ENCODE peak calls at places on chromosome 19, in seven cellular contexts. One of them, this sample, is unnamed.

GRCh38 chr19:30719991-30720329 is 347.8 kb downstream of the ZNF536 start:
- DNase-seq in endodermal cell: peak
- DNase-seq in HL-60: no peak
- DNase-seq in upper lobe of right lung: no peak
- DNase-seq in fibroblast of lung: no peak
- DNase-seq in choroid plexus epithelial cell: no peak
- DNase-seq in cardiac fibroblast: peak
- DNase-seq in this sample: no peak

GRCh38 chr19:4369109-4369887 is 25.9 kb downstream of the MPND start:
- DNase-seq in endodermal cell: peak
- DNase-seq in HL-60: peak
- DNase-seq in upper lobe of right lung: peak
- DNase-seq in fibroblast of lung: peak
- DNase-seq in choroid plexus epithelial cell: no peak
- DNase-seq in cardiac fibroblast: no peak
- DNase-seq in this sample: no peak

GRCh38 chr19:10502524-10503001 is 593 bp downstream of the KEAP1 start:
- DNase-seq in endodermal cell: peak
- DNase-seq in HL-60: peak
- DNase-seq in upper lobe of right lung: peak
- DNase-seq in fibroblast of lung: peak
- DNase-seq in choroid plexus epithelial cell: peak
- DNase-seq in cardiac fibroblast: peak
- DNase-seq in this sample: peak

GRCh38 chr19:45676851-45677263 is 8.8 kb downstream of the GIPR start:
- DNase-seq in endodermal cell: no peak
- DNase-seq in HL-60: no peak
- DNase-seq in upper lobe of right lung: peak
- DNase-seq in fibroblast of lung: no peak
- DNase-seq in choroid plexus epithelial cell: no peak
- DNase-seq in cardiac fibroblast: no peak
- DNase-seq in this sample: no peak

GRCh38 chr19:47644743-47645499 is 36.0 kb downstream of the BICRA start:
- DNase-seq in endodermal cell: no peak
- DNase-seq in HL-60: no peak
- DNase-seq in upper lobe of right lung: no peak
- DNase-seq in fibroblast of lung: peak
- DNase-seq in choroid plexus epithelial cell: no peak
- DNase-seq in cardiac fibroblast: no peak
- DNase-seq in this sample: no peak

GRCh38 chr19:49807888-49808675 is 5.0 kb downstream of the FUZ start:
- DNase-seq in endodermal cell: no peak
- DNase-seq in HL-60: no peak
- DNase-seq in upper lobe of right lung: no peak
- DNase-seq in fibroblast of lung: no peak
- DNase-seq in choroid plexus epithelial cell: no peak
- DNase-seq in cardiac fibroblast: no peak
- DNase-seq in this sample: no peak

GRCh38 chr19:30391554-30392551 is 19.7 kb downstream of the ZNF536 start:
- DNase-seq in endodermal cell: peak
- DNase-seq in HL-60: no peak
- DNase-seq in upper lobe of right lung: no peak
- DNase-seq in fibroblast of lung: peak
- DNase-seq in choroid plexus epithelial cell: no peak
- DNase-seq in cardiac fibroblast: no peak
- DNase-seq in this sample: peak

GRCh38 chr19:10603084-10603872 is 16.2 kb upstream of the AP1M2 start:
- DNase-seq in endodermal cell: peak
- DNase-seq in HL-60: peak
- DNase-seq in upper lobe of right lung: peak
- DNase-seq in fibroblast of lung: no peak
- DNase-seq in choroid plexus epithelial cell: peak
- DNase-seq in cardiac fibroblast: peak
- DNase-seq in this sample: no peak

GRCh38 chr19:18229474-18229873 is 3.2 kb upstream of the PDE4C start:
- DNase-seq in endodermal cell: no peak
- DNase-seq in HL-60: no peak
- DNase-seq in upper lobe of right lung: no peak
- DNase-seq in fibroblast of lung: no peak
- DNase-seq in choroid plexus epithelial cell: no peak
- DNase-seq in cardiac fibroblast: no peak
- DNase-seq in this sample: no peak

GRCh38 chr19:18304194-18304495 is 18.7 kb downstream of the LSM4 start:
- DNase-seq in endodermal cell: no peak
- DNase-seq in HL-60: no peak
- DNase-seq in upper lobe of right lung: no peak
- DNase-seq in fibroblast of lung: no peak
- DNase-seq in choroid plexus epithelial cell: no peak
- DNase-seq in cardiac fibroblast: no peak
- DNase-seq in this sample: no peak

GRCh38 chr19:38464421-38465082 is 31.1 kb downstream of the RYR1 start:
- DNase-seq in endodermal cell: peak
- DNase-seq in HL-60: no peak
- DNase-seq in upper lobe of right lung: no peak
- DNase-seq in fibroblast of lung: no peak
- DNase-seq in choroid plexus epithelial cell: no peak
- DNase-seq in cardiac fibroblast: no peak
- DNase-seq in this sample: no peak

GRCh38 chr19:40907968-40908735 is 26.1 kb upstream of the CYP2A7 start:
- DNase-seq in endodermal cell: peak
- DNase-seq in HL-60: peak
- DNase-seq in upper lobe of right lung: peak
- DNase-seq in fibroblast of lung: no peak
- DNase-seq in choroid plexus epithelial cell: no peak
- DNase-seq in cardiac fibroblast: no peak
- DNase-seq in this sample: no peak

GRCh38 chr19:12669272-12670158 is 2.9 kb downstream of the WDR83 start:
- DNase-seq in endodermal cell: peak
- DNase-seq in HL-60: peak
- DNase-seq in upper lobe of right lung: peak
- DNase-seq in fibroblast of lung: peak
- DNase-seq in choroid plexus epithelial cell: peak
- DNase-seq in cardiac fibroblast: peak
- DNase-seq in this sample: peak

GRCh38 chr19:45467115-45467455 is 711 bp upstream of the FOSB start:
- DNase-seq in endodermal cell: no peak
- DNase-seq in HL-60: no peak
- DNase-seq in upper lobe of right lung: no peak
- DNase-seq in fibroblast of lung: no peak
- DNase-seq in choroid plexus epithelial cell: no peak
- DNase-seq in cardiac fibroblast: peak
- DNase-seq in this sample: no peak

GRCh38 chr19:4130635-4131438 is 6.9 kb upstream of the MAP2K2 start:
- DNase-seq in endodermal cell: no peak
- DNase-seq in HL-60: no peak
- DNase-seq in upper lobe of right lung: no peak
- DNase-seq in fibroblast of lung: peak
- DNase-seq in choroid plexus epithelial cell: peak
- DNase-seq in cardiac fibroblast: peak
- DNase-seq in this sample: peak

GRCh38 chr19:50820549-50821247 is 2.9 kb downstream of the KLK1 start:
- DNase-seq in endodermal cell: peak
- DNase-seq in HL-60: no peak
- DNase-seq in upper lobe of right lung: peak
- DNase-seq in fibroblast of lung: no peak
- DNase-seq in choroid plexus epithelial cell: no peak
- DNase-seq in cardiac fibroblast: no peak
- DNase-seq in this sample: peak

GRCh38 chr19:11375143-11375948 is 880 bp downstream of the SWSAP1 start:
- DNase-seq in endodermal cell: peak
- DNase-seq in HL-60: peak
- DNase-seq in upper lobe of right lung: peak
- DNase-seq in fibroblast of lung: no peak
- DNase-seq in choroid plexus epithelial cell: no peak
- DNase-seq in cardiac fibroblast: no peak
- DNase-seq in this sample: peak

GRCh38 chr19:3644351-3645066 is 17.9 kb upstream of the CACTIN start:
- DNase-seq in endodermal cell: no peak
- DNase-seq in HL-60: no peak
- DNase-seq in upper lobe of right lung: no peak
- DNase-seq in fibroblast of lung: peak
- DNase-seq in choroid plexus epithelial cell: no peak
- DNase-seq in cardiac fibroblast: peak
- DNase-seq in this sample: no peak

GRCh38 chr19:11581740-11582139 is 4.3 kb upstream of the ACP5 start:
- DNase-seq in endodermal cell: no peak
- DNase-seq in HL-60: no peak
- DNase-seq in upper lobe of right lung: no peak
- DNase-seq in fibroblast of lung: peak
- DNase-seq in choroid plexus epithelial cell: peak
- DNase-seq in cardiac fibroblast: peak
- DNase-seq in this sample: no peak

GRCh38 chr19:1255186-1256161 is 7.1 kb downstream of the MIDN start:
- DNase-seq in endodermal cell: no peak
- DNase-seq in HL-60: no peak
- DNase-seq in upper lobe of right lung: no peak
- DNase-seq in fibroblast of lung: no peak
- DNase-seq in choroid plexus epithelial cell: no peak
- DNase-seq in cardiac fibroblast: no peak
- DNase-seq in this sample: no peak
- H3K4me3 ChIP-seq in endodermal cell: no peak
- H3K4me3 ChIP-seq in HL-60: no peak
- H3K4me3 ChIP-seq in upper lobe of right lung: no peak
- H3K4me3 ChIP-seq in fibroblast of lung: no peak
- H3K4me3 ChIP-seq in choroid plexus epithelial cell: no peak
- H3K4me3 ChIP-seq in cardiac fibroblast: no peak
- H3K4me3 ChIP-seq in this sample: no peak

DNA sequence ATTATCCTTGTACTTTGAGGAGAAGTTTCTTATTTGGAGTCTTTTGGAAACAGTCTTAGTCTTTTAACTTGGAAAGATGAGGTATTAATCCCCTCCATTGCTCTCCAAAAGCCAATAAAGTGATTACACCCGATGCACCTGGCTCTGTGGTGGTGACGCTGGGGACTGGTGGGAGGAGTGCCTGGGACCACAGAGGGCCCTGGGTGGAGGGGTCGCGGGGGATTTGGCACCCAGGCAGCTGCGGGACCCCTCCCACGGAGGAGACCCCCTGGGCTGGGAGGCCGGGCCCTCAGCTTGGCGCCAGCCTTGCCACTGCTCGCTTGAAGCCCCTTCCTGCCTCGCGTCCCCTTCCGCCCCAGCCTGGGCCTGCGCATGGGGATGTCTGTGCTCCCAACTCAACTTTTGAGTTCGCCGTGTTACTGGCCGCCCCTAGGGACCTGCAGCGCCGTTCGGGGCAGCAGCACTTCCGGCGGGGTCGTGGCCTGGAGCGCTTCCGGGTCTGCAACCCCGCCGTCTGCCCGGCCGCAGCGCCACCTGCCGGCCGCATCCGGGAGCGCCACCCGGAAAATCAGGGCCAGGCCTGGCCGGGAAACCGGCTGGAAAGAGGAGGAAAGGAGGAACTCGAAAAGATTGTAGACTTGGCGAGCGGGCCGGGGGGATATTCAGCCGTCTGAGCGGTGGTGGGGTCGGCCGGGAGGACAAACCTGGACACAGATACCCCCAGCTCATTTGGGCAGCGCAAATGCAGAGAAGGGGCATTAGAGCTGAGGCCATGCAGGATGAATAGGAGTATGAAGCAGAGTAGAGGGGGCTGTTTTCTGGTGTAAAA is 8.4 kb downstream of the PEAK3 start:
- DNase-seq in endodermal cell: peak
- DNase-seq in HL-60: peak
- DNase-seq in upper lobe of right lung: peak
- DNase-seq in fibroblast of lung: peak
- DNase-seq in choroid plexus epithelial cell: peak
- DNase-seq in cardiac fibroblast: peak
- DNase-seq in this sample: peak
- H3K4me3 ChIP-seq in endodermal cell: peak
- H3K4me3 ChIP-seq in HL-60: peak
- H3K4me3 ChIP-seq in upper lobe of right lung: peak
- H3K4me3 ChIP-seq in fibroblast of lung: peak
- H3K4me3 ChIP-seq in choroid plexus epithelial cell: peak
- H3K4me3 ChIP-seq in cardiac fibroblast: peak
- H3K4me3 ChIP-seq in this sample: peak

GRCh38 chr19:56978023-56978565 is 137.6 kb upstream of the PEG3 start:
- DNase-seq in endodermal cell: no peak
- DNase-seq in HL-60: no peak
- DNase-seq in upper lobe of right lung: no peak
- DNase-seq in fibroblast of lung: no peak
- DNase-seq in choroid plexus epithelial cell: no peak
- DNase-seq in cardiac fibroblast: no peak
- DNase-seq in this sample: no peak

GRCh38 chr19:56976995-56977906 is 136.7 kb upstream of the PEG3 start:
- DNase-seq in endodermal cell: no peak
- DNase-seq in HL-60: no peak
- DNase-seq in upper lobe of right lung: no peak
- DNase-seq in fibroblast of lung: no peak
- DNase-seq in choroid plexus epithelial cell: no peak
- DNase-seq in cardiac fibroblast: no peak
- DNase-seq in this sample: no peak

GRCh38 chr19:56974554-56975207 is 134.2 kb upstream of the PEG3 start:
- DNase-seq in endodermal cell: no peak
- DNase-seq in HL-60: no peak
- DNase-seq in upper lobe of right lung: no peak
- DNase-seq in fibroblast of lung: no peak
- DNase-seq in choroid plexus epithelial cell: no peak
- DNase-seq in cardiac fibroblast: no peak
- DNase-seq in this sample: no peak

GRCh38 chr19:56973713-56974553 is 133.4 kb upstream of the PEG3 start:
- DNase-seq in endodermal cell: no peak
- DNase-seq in HL-60: no peak
- DNase-seq in upper lobe of right lung: no peak
- DNase-seq in fibroblast of lung: no peak
- DNase-seq in choroid plexus epithelial cell: no peak
- DNase-seq in cardiac fibroblast: no peak
- DNase-seq in this sample: no peak

GRCh38 chr19:56976300-56976699 is 135.8 kb upstream of the PEG3 start:
- DNase-seq in endodermal cell: no peak
- DNase-seq in HL-60: no peak
- DNase-seq in upper lobe of right lung: no peak
- DNase-seq in fibroblast of lung: no peak
- DNase-seq in choroid plexus epithelial cell: no peak
- DNase-seq in cardiac fibroblast: no peak
- DNase-seq in this sample: no peak
- H3K4me3 ChIP-seq in endodermal cell: no peak
- H3K4me3 ChIP-seq in HL-60: no peak
- H3K4me3 ChIP-seq in upper lobe of right lung: no peak
- H3K4me3 ChIP-seq in fibroblast of lung: no peak
- H3K4me3 ChIP-seq in choroid plexus epithelial cell: no peak
- H3K4me3 ChIP-seq in cardiac fibroblast: no peak
- H3K4me3 ChIP-seq in this sample: no peak

GRCh38 chr19:5826531-5827341 is 12.8 kb downstream of the FUT6 start:
- DNase-seq in endodermal cell: peak
- DNase-seq in HL-60: peak
- DNase-seq in upper lobe of right lung: peak
- DNase-seq in fibroblast of lung: no peak
- DNase-seq in choroid plexus epithelial cell: no peak
- DNase-seq in cardiac fibroblast: peak
- DNase-seq in this sample: peak
- H3K4me3 ChIP-seq in endodermal cell: peak
- H3K4me3 ChIP-seq in HL-60: no peak
- H3K4me3 ChIP-seq in upper lobe of right lung: peak
- H3K4me3 ChIP-seq in fibroblast of lung: no peak
- H3K4me3 ChIP-seq in choroid plexus epithelial cell: peak
- H3K4me3 ChIP-seq in cardiac fibroblast: no peak
- H3K4me3 ChIP-seq in this sample: no peak

GRCh38 chr19:1073956-1074511 is 7.1 kb downstream of the ARHGAP45 start:
- DNase-seq in endodermal cell: no peak
- DNase-seq in HL-60: no peak
- DNase-seq in upper lobe of right lung: no peak
- DNase-seq in fibroblast of lung: no peak
- DNase-seq in choroid plexus epithelial cell: no peak
- DNase-seq in cardiac fibroblast: no peak
- DNase-seq in this sample: no peak
- H3K4me3 ChIP-seq in endodermal cell: no peak
- H3K4me3 ChIP-seq in HL-60: no peak
- H3K4me3 ChIP-seq in upper lobe of right lung: peak
- H3K4me3 ChIP-seq in fibroblast of lung: no peak
- H3K4me3 ChIP-seq in choroid plexus epithelial cell: no peak
- H3K4me3 ChIP-seq in cardiac fibroblast: no peak
- H3K4me3 ChIP-seq in this sample: peak

This sample was measured in HAP-1.